ENCODE peak calls at places on chromosomes 13 and 19, in four cellular contexts. G is Panc1, R is K562, J is HCT116. N is an unnamed sample.

GRCh38 chr19:9144920-9145319 is 4.7 kb downstream of the ZNF317 start:
- DNase-seq in G (no peak), R (no peak), J (no peak), N (no peak)

GRCh38 chr19:14127929-14128509 is 8.4 kb downstream of the ASF1B start:
- DNase-seq in G (no peak), R (no peak), J (no peak), N (no peak)

GRCh38 chr19:57656346-57656745 is 12.4 kb upstream of the ZSCAN4 start:
- DNase-seq in G (no peak), R (no peak), J (no peak), N (no peak)

GRCh38 chr13:79901336-79901735 is 420.4 kb downstream of the NDFIP2 start:
- DNase-seq in G (no peak), R (no peak), J (no peak), N (no peak)

GRCh38 chr13:45715351-45715750 is 13.2 kb downstream of the CBY2 start:
- DNase-seq in G (no peak), R (no peak), J (no peak), N (no peak)

GRCh38 chr19:49908480-49909420 is 12.1 kb upstream of the IL4I1 start:
- DNase-seq in G (no peak), R (no peak), J (no peak), N (no peak)

GRCh38 chr19:29667941-29668340 is 2.7 kb downstream of the PLEKHF1 start:
- DNase-seq in G (no peak), R (no peak), J (no peak), N (no peak)

GRCh38 chr13:30463820-30464495 is 1.8 kb downstream of the HMGB1 start:
- DNase-seq in G (no peak), R (peak), J (no peak), N (peak)

GRCh38 chr19:35419046-35419445 is 29.0 kb upstream of the FFAR2 start:
- DNase-seq in G (no peak), R (no peak), J (no peak), N (no peak)

GRCh38 chr19:10735741-10736140 is 17.9 kb downstream of the DNM2 start:
- DNase-seq in G (no peak), R (peak), J (no peak), N (no peak)

GRCh38 chr13:35908221-35908620 is 223.0 kb downstream of the DCLK1 start:
- DNase-seq in G (no peak), R (no peak), J (no peak), N (no peak)

GRCh38 chr19:2547721-2548120 is 71.8 kb downstream of the GADD45B start:
- DNase-seq in G (no peak), R (no peak), J (no peak), N (no peak)

GRCh38 chr19:49637865-49638350 is 2.0 kb downstream of the RRAS start:
- DNase-seq in G (no peak), R (peak), J (no peak), N (no peak)

GRCh38 chr13:23506071-23506820 is 64.0 kb upstream of the TNFRSF19 start:
- DNase-seq in G (no peak), R (no peak), J (no peak), N (no peak)

GRCh38 chr13:38670627-38671026 is 16.2 kb upstream of the FREM2 start:
- DNase-seq in G (no peak), R (no peak), J (no peak), N (no peak)

GRCh38 chr13:80871481-80871880 is 530.6 kb upstream of the SPRY2 start:
- DNase-seq in G (no peak), R (no peak), J (no peak), N (no peak)

GRCh38 chr19:6737873-6738725 is 719 bp upstream of the GPR108 start:
- DNase-seq in G (peak), R (peak), J (no peak), N (peak)

GRCh38 chr19:57419439-57419838 is 8.5 kb downstream of the ZNF17 start:
- DNase-seq in G (no peak), R (peak), J (no peak), N (no peak)

GRCh38 chr19:4707956-4708650 is 15.5 kb downstream of the DPP9 start:
- DNase-seq in G (no peak), R (no peak), J (no peak), N (no peak)

GRCh38 chr13:24131749-24132148 is 28.8 kb upstream of the SPATA13 start:
- DNase-seq in G (no peak), R (no peak), J (no peak), N (no peak)

GRCh38 chr13:29304148-29304547 is 291.3 kb downstream of the SLC7A1 start:
- DNase-seq in G (no peak), R (no peak), J (no peak), N (no peak)

GRCh38 chr19:18432275-18433038 is 5.5 kb downstream of the ISYNA1 start:
- DNase-seq in G (no peak), R (no peak), J (no peak), N (no peak)

GRCh38 chr13:44932171-44932849 is 57.0 kb downstream of the NUFIP1 start:
- DNase-seq in G (no peak), R (no peak), J (no peak), N (no peak)

GRCh38 chr13:114222461-114222968 is 12.2 kb upstream of the CDC16 start:
- DNase-seq in G (no peak), R (peak), J (no peak), N (peak)

GRCh38 chr19:18846862-18847515 is 15.2 kb downstream of the UPF1 start:
- DNase-seq in G (no peak), R (peak), J (no peak), N (peak)

GRCh38 chr19:43784981-43785808 is 4.4 kb upstream of the KCNN4 start:
- DNase-seq in G (peak), R (peak), J (peak), N (peak)

GRCh38 chr13:100356889-100357288 is 231.7 kb downstream of the GGACT start:
- DNase-seq in G (no peak), R (no peak), J (no peak), N (no peak)
- TF ChIP-seq TCF7L2 in G (no peak), R (no peak), J (no peak), N (no peak)

DNA sequence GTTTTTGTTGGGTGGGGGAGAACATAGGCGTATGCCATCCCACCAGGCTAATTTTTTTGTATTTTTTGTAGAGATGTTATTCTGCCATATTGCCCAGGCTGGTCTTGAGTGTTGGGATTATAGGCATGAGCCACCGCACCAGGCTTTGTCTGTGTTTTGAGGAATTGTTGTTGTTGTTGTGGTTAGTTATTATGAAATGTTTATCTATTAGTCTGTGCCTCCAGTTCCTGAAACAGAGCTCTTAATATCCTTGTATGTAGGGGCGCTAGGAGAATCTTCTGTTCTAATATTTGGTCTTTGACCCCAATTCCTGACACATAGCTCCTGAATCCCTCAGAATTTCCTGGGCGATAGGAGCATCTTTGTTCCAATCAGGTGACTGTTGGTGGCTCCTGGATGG is 5.6 kb upstream of the LATS2 start:
- DNase-seq in G (no peak), R (no peak), J (no peak), N (no peak)
- TF ChIP-seq TCF7L2 in G (no peak), R (no peak), J (no peak), N (no peak)

GRCh38 chr19:45524575-45525129 is 17.4 kb downstream of the VASP start:
- DNase-seq in G (no peak), R (no peak), J (no peak), N (no peak)

GRCh38 chr19:45526971-45527370 is 19.7 kb downstream of the VASP start:
- DNase-seq in G (no peak), R (no peak), J (no peak), N (no peak)

GRCh38 chr19:45528149-45528743 is 21.0 kb downstream of the VASP start:
- DNase-seq in G (no peak), R (peak), J (no peak), N (no peak)

GRCh38 chr19:45527731-45528130 is 20.5 kb downstream of the VASP start:
- DNase-seq in G (no peak), R (no peak), J (no peak), N (no peak)

GRCh38 chr19:45526143-45526542 is 18.9 kb downstream of the VASP start:
- DNase-seq in G (no peak), R (peak), J (no peak), N (peak)
- TF ChIP-seq TCF7L2 in G (no peak), R (peak), J (no peak), N (no peak)

DNA sequence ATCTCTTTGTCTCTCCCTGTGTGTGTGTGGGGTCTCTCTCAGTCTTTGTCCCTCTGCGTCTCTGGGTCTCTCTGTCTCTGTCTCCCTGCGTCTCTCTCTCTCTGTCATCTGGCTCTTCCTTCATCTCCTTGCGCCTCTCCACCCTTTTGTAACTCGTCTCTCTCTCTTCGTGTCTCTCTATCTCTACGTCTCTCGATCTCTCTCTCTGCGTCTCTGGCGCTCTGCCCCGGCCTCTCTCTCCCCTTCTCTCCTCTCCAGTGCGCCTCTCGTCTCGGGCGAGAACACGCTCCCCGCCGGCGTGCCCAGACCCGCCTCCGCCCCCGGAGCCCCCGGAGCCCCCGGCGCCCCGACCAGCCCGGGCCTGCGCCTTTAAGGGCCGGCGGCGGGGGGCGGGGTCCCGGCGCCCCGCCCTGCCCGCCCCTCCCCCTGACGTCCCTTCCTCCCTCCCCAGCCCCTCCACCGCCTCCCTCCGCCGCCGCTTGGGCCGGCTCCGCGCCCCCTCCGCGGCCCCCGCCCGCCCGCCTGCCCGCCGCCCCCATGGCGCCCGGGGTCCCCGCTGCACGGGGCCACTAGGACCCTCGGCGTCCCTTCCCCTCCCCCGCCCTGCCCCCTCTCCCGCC is at the start of gene MARK4:
- DNase-seq in G (no peak), R (peak), J (peak), N (no peak)
- TF ChIP-seq TCF7L2 in G (no peak), R (no peak), J (no peak), N (no peak)

N was measured in HepG2.